ENCODE peak calls at places on chromosomes 11 and 22, in nine cellular contexts. R is Peyer's patch, N is RWPE1, F is right atrium auricular region, L is brain microvascular endothelial cell, W is fibroblast of lung, C is Panc1, E is breast epithelium, I is GM23338. Y is an unnamed sample.

GRCh38 chr11:92978226-92979111 is 9.0 kb downstream of the MTNR1B start:
- DNase-seq in R (no peak), E (no peak), C (no peak), L (no peak), I (no peak), W (peak), F (no peak), N (no peak), Y (no peak)

GRCh38 chr11:67505605-67506396 is 638 bp upstream of the PITPNM1 start:
- DNase-seq in W (peak), F (peak), I (peak), L (peak), R (peak), C (peak), E (peak), N (peak), Y (peak)

GRCh38 chr11:33701831-33702230 is 1.2 kb upstream of the C11orf91 start:
- DNase-seq in E (no peak), W (peak), C (peak), I (no peak), N (no peak), L (peak), R (no peak), F (no peak), Y (no peak)

GRCh38 chr11:94025695-94026394 is 4.7 kb downstream of the HEPHL1 start:
- DNase-seq in F (no peak), L (peak), R (no peak), N (no peak), I (no peak), E (no peak), W (peak), C (no peak), Y (no peak)

GRCh38 chr11:26953770-26954392 is 40.0 kb upstream of the FIBIN start:
- DNase-seq in L (peak), I (no peak), N (no peak), F (no peak), C (no peak), W (peak), R (no peak), E (no peak), Y (no peak)

GRCh38 chr22:35349704-35350538 is 31.0 kb upstream of the HMOX1 start:
- DNase-seq in F (no peak), R (no peak), E (no peak), I (no peak), N (no peak), L (no peak), C (no peak), W (peak), Y (no peak)

GRCh38 chr11:33194455-33194854 is 33.2 kb upstream of the CSTF3 start:
- DNase-seq in F (no peak), R (no peak), W (no peak), L (no peak), E (no peak), C (no peak), I (no peak), N (no peak), Y (no peak)

GRCh38 chr11:72792437-72793021 is 1.3 kb downstream of the STARD10 start:
- DNase-seq in W (no peak), L (no peak), R (no peak), I (no peak), N (no peak), F (no peak), C (no peak), E (no peak), Y (no peak)

GRCh38 chr11:32891657-32892354 is 805 bp upstream of the QSER1 start:
- DNase-seq in N (no peak), E (no peak), I (peak), C (no peak), R (no peak), W (peak), L (no peak), F (no peak), Y (peak)

GRCh38 chr11:104731890-104732289 is 166.4 kb downstream of the CASP12 start:
- DNase-seq in C (no peak), R (no peak), L (no peak), W (no peak), E (no peak), I (no peak), N (no peak), F (no peak), Y (no peak)

GRCh38 chr11:117490019-117490679 is 162.5 kb downstream of the CEP164 start:
- DNase-seq in N (no peak), R (no peak), W (no peak), C (no peak), I (peak), E (no peak), L (no peak), F (no peak), Y (no peak)

GRCh38 chr11:118896921-118897591 is 13.4 kb downstream of the CXCR5 start:
- DNase-seq in I (no peak), E (no peak), C (no peak), W (no peak), R (no peak), L (no peak), N (no peak), F (no peak), Y (no peak)

GRCh38 chr22:48882636-48883200 is 945.0 kb downstream of the BRD1 start:
- DNase-seq in W (no peak), I (no peak), E (no peak), N (no peak), L (no peak), C (no peak), R (no peak), F (no peak), Y (no peak)

GRCh38 chr11:69371731-69372588 is 78.0 kb downstream of the MYEOV start:
- DNase-seq in I (no peak), F (peak), L (no peak), E (no peak), N (no peak), R (no peak), W (no peak), C (no peak), Y (no peak)

GRCh38 chr11:61281581-61282250 is 13.4 kb downstream of the VWCE start:
- DNase-seq in N (peak), W (peak), F (no peak), C (no peak), E (no peak), I (peak), L (no peak), R (peak), Y (peak)

GRCh38 chr22:22548910-22549309 is 10.2 kb downstream of the PRAME start:
- DNase-seq in E (no peak), I (no peak), C (no peak), F (no peak), R (no peak), W (no peak), L (no peak), N (no peak), Y (no peak)

GRCh38 chr22:45888221-45889092 is 88.5 kb downstream of the WNT7B start:
- DNase-seq in E (no peak), W (no peak), I (no peak), C (no peak), F (no peak), R (no peak), L (no peak), N (no peak), Y (no peak)

DNA sequence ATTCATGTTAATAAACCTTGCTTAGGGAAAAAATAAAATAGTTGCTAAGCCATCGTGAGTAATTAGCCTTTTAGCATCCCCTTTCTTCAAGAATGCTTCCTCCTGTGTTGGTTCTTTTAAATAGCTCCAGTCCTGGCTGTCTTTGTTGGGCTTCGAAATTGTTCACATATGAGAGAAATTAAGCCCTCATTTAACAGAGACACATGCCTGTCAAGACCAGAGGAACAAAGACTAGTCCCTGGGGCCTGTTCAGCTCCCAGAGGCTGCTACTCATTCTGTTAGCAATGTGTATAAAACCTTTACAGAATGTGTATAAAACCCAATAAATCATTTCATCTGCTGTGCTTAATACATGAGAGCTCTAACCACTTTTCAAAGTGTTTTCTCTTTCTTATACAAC is 186.4 kb downstream of the SOX6 start:
- DNase-seq in C (no peak), E (no peak), W (no peak), F (no peak), I (peak), N (no peak), R (no peak), L (no peak), Y (peak)
- H3K27ac ChIP-seq in C (no peak), E (no peak), W (no peak), F (no peak), I (no peak), N (no peak), R (no peak), L (no peak), Y (no peak)

DNA sequence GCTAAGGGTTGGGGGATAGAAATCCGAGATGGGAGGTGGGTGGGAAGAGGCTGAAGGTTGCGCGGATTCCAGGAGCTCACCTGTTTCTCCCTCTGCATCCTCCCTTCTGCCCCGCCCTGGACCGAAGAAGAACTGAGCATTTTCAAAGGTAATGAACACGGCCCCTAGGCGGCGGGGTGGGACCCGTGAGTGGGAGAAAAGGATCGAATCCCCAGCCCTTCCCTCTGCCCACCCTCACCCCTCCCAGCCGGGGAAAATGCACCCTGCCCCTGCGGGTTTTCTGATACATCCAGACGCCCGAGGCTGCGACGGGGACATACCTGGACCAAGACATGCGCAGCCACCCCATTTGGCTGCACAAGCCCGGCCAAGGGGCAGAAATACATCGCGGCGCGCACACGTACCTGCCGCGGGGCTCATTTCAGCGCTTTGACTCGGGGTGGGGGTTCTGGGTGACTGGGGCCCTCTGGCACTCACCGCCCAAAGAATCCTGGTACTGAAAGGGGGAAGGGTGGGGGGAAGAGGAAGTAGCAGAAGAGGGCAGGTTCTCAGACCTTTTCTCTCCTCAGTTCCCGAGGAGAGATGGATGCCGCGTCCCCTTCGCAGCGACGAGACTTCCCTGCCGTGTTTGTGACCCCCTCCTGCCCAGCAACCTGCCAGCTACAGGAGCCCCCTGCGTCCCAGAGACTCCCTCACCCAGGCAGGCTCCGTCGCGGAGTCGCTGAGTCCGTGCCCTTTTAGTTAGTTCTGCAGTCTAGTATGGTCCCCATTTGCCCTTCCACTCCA is 6.0 kb downstream of the VSIG2 start:
- DNase-seq in N (peak), I (peak), W (no peak), E (no peak), L (no peak), C (no peak), F (no peak), R (peak), Y (no peak)
- H3K27ac ChIP-seq in N (peak), I (no peak), W (peak), E (peak), L (no peak), C (no peak), F (peak), R (peak), Y (no peak)

GRCh38 chr11:45725121-45725520 is 59.7 kb upstream of the CHST1 start:
- DNase-seq in L (no peak), F (no peak), N (no peak), W (no peak), C (no peak), E (no peak), R (no peak), I (no peak), Y (no peak)
- H3K27ac ChIP-seq in L (no peak), F (no peak), N (no peak), W (no peak), C (no peak), E (no peak), R (no peak), I (no peak), Y (no peak)

DNA sequence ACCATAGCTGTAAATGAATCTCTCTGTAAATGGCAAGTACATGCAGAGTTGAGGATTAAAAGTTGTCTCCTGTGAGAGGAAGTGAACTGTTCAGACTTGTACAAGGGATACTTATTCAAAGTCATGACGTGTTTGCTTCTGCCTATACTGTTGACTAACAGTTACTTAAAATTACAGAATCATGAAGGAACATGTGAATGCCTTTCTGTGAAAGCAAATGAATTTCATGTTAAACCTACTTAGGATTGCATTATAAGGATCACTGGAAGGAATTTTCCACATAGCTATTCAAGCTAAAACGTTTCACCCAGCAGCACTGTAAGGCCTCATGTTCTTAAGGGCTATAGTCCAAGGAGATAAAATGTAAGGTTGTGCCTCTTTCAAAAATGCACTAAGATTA is 93.4 kb upstream of the BIRC3 start:
- DNase-seq in I (no peak), N (peak), R (no peak), F (no peak), E (no peak), L (no peak), C (no peak), W (peak), Y (no peak)
- H3K27ac ChIP-seq in I (no peak), N (no peak), R (no peak), F (no peak), E (no peak), L (no peak), C (peak), W (no peak), Y (no peak)